ENCODE peak calls at places on chromosomes 13 and 19, in eight cellular contexts. U is breast epithelium; S is choroid plexus epithelial cell; I is CD4-positive, CD25-positive, alpha-beta regulatory T cell; H is fibroblast of gingiva; F is cardiac muscle cell; L is heart right ventricle; N is effector CD8-positive, alpha-beta T cell. V is an unnamed sample.

GRCh38 chr19:3404324-3405260 is 38.2 kb downstream of the NFIC start:
- DNase-seq in U (peak), S (peak), I (no peak), H (peak), F (no peak), L (peak), N (no peak), V (no peak)

GRCh38 chr13:96851856-96852255 is 142.4 kb downstream of the OXGR1 start:
- DNase-seq in U (no peak), S (no peak), I (no peak), H (no peak), F (no peak), L (no peak), N (no peak), V (no peak)

GRCh38 chr13:35891486-35891885 is 239.7 kb downstream of the DCLK1 start:
- DNase-seq in U (no peak), S (no peak), I (no peak), H (no peak), F (no peak), L (no peak), N (no peak), V (no peak)

GRCh38 chr13:94345374-94346195 is 133.9 kb downstream of the DCT start:
- DNase-seq in U (no peak), S (peak), I (no peak), H (peak), F (peak), L (no peak), N (no peak), V (peak)

GRCh38 chr19:49931293-49932040 is 2.2 kb upstream of the NUP62 start:
- DNase-seq in U (no peak), S (no peak), I (no peak), H (no peak), F (no peak), L (no peak), N (no peak), V (no peak)

GRCh38 chr19:15074371-15074770 is 7.6 kb upstream of the OR1I1 start:
- DNase-seq in U (no peak), S (no peak), I (no peak), H (no peak), F (no peak), L (no peak), N (no peak), V (no peak)

GRCh38 chr19:13692096-13692495 is 72.2 kb upstream of the MRI1 start:
- DNase-seq in U (no peak), S (peak), I (no peak), H (peak), F (no peak), L (no peak), N (no peak), V (no peak)

GRCh38 chr19:18591735-18592385 is 3.3 kb downstream of the REX1BD start:
- DNase-seq in U (no peak), S (no peak), I (no peak), H (peak), F (no peak), L (no peak), N (no peak), V (no peak)

GRCh38 chr19:12769689-12770088 is 5.7 kb downstream of the HOOK2 start:
- DNase-seq in U (no peak), S (no peak), I (peak), H (no peak), F (peak), L (no peak), N (peak), V (no peak)

GRCh38 chr13:113059891-113060290 is 45.7 kb upstream of the F7 start:
- DNase-seq in U (no peak), S (no peak), I (no peak), H (no peak), F (no peak), L (no peak), N (no peak), V (no peak)

GRCh38 chr19:50357178-50358100 is 8.0 kb downstream of the NAPSA start:
- DNase-seq in U (peak), S (peak), I (peak), H (peak), F (peak), L (peak), N (peak), V (peak)

GRCh38 chr19:15476334-15476733 is 3.0 kb downstream of the PGLYRP2 start:
- DNase-seq in U (no peak), S (no peak), I (no peak), H (no peak), F (no peak), L (no peak), N (no peak), V (no peak)

GRCh38 chr19:17764348-17764747 is 13.1 kb downstream of the FCHO1 start:
- DNase-seq in U (no peak), S (no peak), I (no peak), H (no peak), F (no peak), L (no peak), N (no peak), V (no peak)